ENCODE peak calls at places on chromosome 2, in seven cellular contexts. U, K, G, P, X, Q and J are unnamed samples.

GRCh38 chr2:23411752-23412431 is 26.9 kb downstream of the KLHL29 start:
- DNase-seq in Q (peak; percentile 72), U (peak; percentile 90), X (no peak), K (no peak), G (no peak), P (peak; percentile 85), J (no peak)

GRCh38 chr2:128599700-128600099 is 281.0 kb upstream of the HS6ST1 start:
- DNase-seq in P (no peak), X (no peak), G (no peak), K (no peak), U (no peak), Q (no peak), J (no peak)

GRCh38 chr2:17311771-17312511 is 206.3 kb downstream of the RAD51AP2 start:
- DNase-seq in G (no peak), U (peak; percentile 27), P (peak; percentile 69), K (no peak), X (no peak), Q (no peak), J (no peak)

GRCh38 chr2:212421571-212422334 is 116.8 kb downstream of the ERBB4 start:
- DNase-seq in P (no peak), U (peak; percentile 6), G (no peak), X (no peak), K (no peak), Q (peak; percentile 25), J (no peak)

GRCh38 chr2:183995632-183996031 is 602.7 kb upstream of the ZNF804A start:
- DNase-seq in K (no peak), X (no peak), G (no peak), Q (no peak), P (peak; percentile 58), U (no peak), J (no peak)

GRCh38 chr2:64101141-64101591 is 43.1 kb downstream of the PELI1 start:
- DNase-seq in P (peak; percentile 17), G (no peak), Q (no peak), X (no peak), K (no peak), U (no peak), J (no peak)

GRCh38 chr2:196718796-196719564 is 79.5 kb downstream of the CCDC150 start:
- DNase-seq in U (no peak), P (peak; percentile 85), K (no peak), X (no peak), G (no peak), Q (peak; percentile 73), J (no peak)

GRCh38 chr2:163119964-163120363 is 281.4 kb upstream of the KCNH7 start:
- DNase-seq in G (no peak), Q (no peak), K (no peak), U (no peak), P (no peak), X (no peak), J (no peak)

GRCh38 chr2:239197146-239197545 is 203.7 kb downstream of the HDAC4 start:
- DNase-seq in G (no peak), Q (no peak), U (no peak), X (peak; percentile 14), P (no peak), K (no peak), J (peak; percentile 12)

GRCh38 chr2:20146401-20146800 is 78.5 kb downstream of the SDC1 start:
- DNase-seq in U (no peak), P (no peak), Q (no peak), G (no peak), X (no peak), K (no peak), J (no peak)

GRCh38 chr2:15943914-15944313 is 3.6 kb downstream of the MYCN start:
- DNase-seq in G (no peak), U (peak; percentile 41), P (no peak), X (no peak), Q (no peak), K (no peak), J (no peak)

GRCh38 chr2:238286987-238287386 is 1.4 kb downstream of the PER2 start:
- DNase-seq in K (peak; percentile 43), U (no peak), X (peak; percentile 66), P (peak; percentile 10), Q (no peak), G (no peak), J (no peak)

GRCh38 chr2:115165529-115166109 is 723.2 kb downstream of the DPP10 start:
- DNase-seq in U (peak; percentile 19), X (no peak), G (no peak), K (no peak), Q (no peak), P (peak; percentile 14), J (no peak)

GRCh38 chr2:217838409-217838831 is 164.4 kb downstream of the TNS1 start:
- DNase-seq in P (no peak), X (peak; percentile 89), G (no peak), Q (no peak), U (no peak), K (no peak), J (no peak)

GRCh38 chr2:36538345-36538744 is 59.6 kb downstream of the FEZ2 start:
- DNase-seq in P (no peak), U (no peak), K (no peak), X (no peak), Q (no peak), G (no peak), J (no peak)

GRCh38 chr2:68357608-68358337 is 7.3 kb upstream of the PLEK start:
- DNase-seq in K (no peak), G (no peak), X (no peak), Q (peak; percentile 41), P (peak; percentile 33), U (peak; percentile 53), J (peak; percentile 28)

GRCh38 chr2:236748801-236749200 is 179.2 kb downstream of the ACKR3 start:
- DNase-seq in K (no peak), Q (no peak), P (peak; percentile 41), U (no peak), X (no peak), G (no peak), J (peak; percentile 58)

GRCh38 chr2:64105676-64106461 is 38.4 kb downstream of the PELI1 start:
- DNase-seq in U (no peak), K (no peak), X (no peak), P (peak; percentile 5), G (no peak), Q (no peak), J (no peak)

GRCh38 chr2:37993135-37993534 is 68.0 kb downstream of the RMDN2 start:
- DNase-seq in G (no peak), K (no peak), Q (no peak), X (no peak), U (no peak), P (peak; percentile 43), J (no peak)

GRCh38 chr2:12048551-12048950 is 302.1 kb downstream of the LPIN1 start:
- DNase-seq in X (no peak), K (no peak), Q (no peak), U (no peak), G (no peak), P (no peak), J (no peak)

GRCh38 chr2:37472959-37473358 is 128.5 kb downstream of the QPCT start:
- DNase-seq in P (peak; percentile 64), X (no peak), Q (peak; percentile 59), G (no peak), U (peak; percentile 87), K (no peak), J (no peak)

GRCh38 chr2:101524811-101525430 is 50.0 kb upstream of the RFX8 start:
- DNase-seq in G (no peak), U (peak; percentile 31), K (no peak), P (no peak), X (no peak), Q (no peak), J (no peak)

GRCh38 chr2:232406556-232407310 is at the start of gene ALPG:
- DNase-seq in U (no peak), X (no peak), Q (no peak), G (no peak), K (no peak), P (no peak), J (peak; percentile 73)